ENCODE peak calls at places on chromosomes 4 and X, in four cellular contexts. Q is SJSA1, L is K562, D is tibial artery. M is an unnamed sample.

GRCh38 chr4:157221895-157222763 is 1.6 kb downstream of the GRIA2 start:
- DNase-seq in L (no peak), D (no peak), Q (no peak), M (no peak)

GRCh38 chr4:55069248-55069647 is 56.1 kb downstream of the KDR start:
- DNase-seq in Q (no peak), L (no peak), D (no peak), M (no peak)

GRCh38 chr4:37533286-37534033 is 152.7 kb downstream of the RELL1 start:
- DNase-seq in Q (no peak), D (no peak), L (no peak), M (no peak)

GRCh38 chrX:104913348-104913747 is 307.1 kb downstream of the TEX13A start:
- DNase-seq in D (no peak), Q (no peak), L (no peak), M (no peak)

GRCh38 chr4:77862478-77863216 is at the start of gene MRPL1:
- DNase-seq in Q (peak; percentile 92), L (peak; percentile 82), D (peak; percentile 89), M (peak; percentile 80)

GRCh38 chr4:19492611-19493010 is 759.1 kb upstream of the SLIT2 start:
- DNase-seq in Q (no peak), L (no peak), D (no peak), M (no peak)

GRCh38 chr4:3413675-3414420 is 27.9 kb upstream of the HGFAC start:
- DNase-seq in L (no peak), Q (no peak), D (no peak), M (no peak)

GRCh38 chr4:56909083-56909981 is 1.6 kb downstream of the REST start:
- DNase-seq in Q (peak; percentile 48), D (peak; percentile 54), L (no peak), M (peak; percentile 39)

GRCh38 chrX:112120737-112121136 is 38.2 kb upstream of the TRPC5 start:
- DNase-seq in D (no peak), L (no peak), Q (no peak), M (no peak)

GRCh38 chrX:119870626-119871131 is 854 bp downstream of the RNF113A start:
- DNase-seq in L (peak; percentile 27), D (peak; percentile 20), Q (no peak), M (no peak)

GRCh38 chr4:11597506-11597905 is 168.8 kb upstream of the HS3ST1 start:
- DNase-seq in L (no peak), Q (no peak), D (no peak), M (no peak)

GRCh38 chrX:39527045-39527444 is 570.7 kb downstream of the BCOR start:
- DNase-seq in D (no peak), Q (no peak), L (peak; percentile 19), M (no peak)

GRCh38 chrX:68792083-68792482 is 36.7 kb upstream of the EFNB1 start:
- DNase-seq in D (no peak), L (no peak), Q (no peak), M (no peak)

GRCh38 chr4:8281519-8282133 is 12.1 kb downstream of the HTRA3 start:
- DNase-seq in Q (no peak), L (no peak), D (peak; percentile 49), M (no peak)

GRCh38 chr4:15714616-15715015 is 11.8 kb downstream of the BST1 start:
- DNase-seq in Q (no peak), D (no peak), L (peak; percentile 24), M (no peak)

GRCh38 chr4:89056953-89057398 is at the start of gene FAM13A:
- DNase-seq in D (peak; percentile 90), L (peak; percentile 79), Q (peak; percentile 75), M (no peak)

GRCh38 chrX:10582945-10583344 is 37.4 kb downstream of the MID1 start:
- DNase-seq in D (no peak), Q (no peak), L (no peak), M (no peak)

GRCh38 chrX:106933538-106933961 is 13.3 kb downstream of the CLDN2 start:
- DNase-seq in D (peak; percentile 19), L (no peak), Q (no peak), M (no peak)

GRCh38 chr4:107423677-107424405 is 296.2 kb downstream of the PAPSS1 start:
- DNase-seq in Q (no peak), D (no peak), L (no peak), M (no peak)

GRCh38 chr4:26298198-26298950 is 22.4 kb upstream of the RBPJ start:
- DNase-seq in L (no peak), Q (no peak), D (no peak), M (no peak)

GRCh38 chr4:14333616-14334015 is 668.7 kb upstream of the CPEB2 start:
- DNase-seq in D (no peak), Q (no peak), L (no peak), M (no peak)

GRCh38 chr4:182881928-182882327 is 35.3 kb downstream of the DCTD start:
- DNase-seq in Q (no peak), L (no peak), D (no peak), M (no peak)

GRCh38 chr4:158020175-158020574 is 152.7 kb downstream of the GASK1B start:
- DNase-seq in D (peak; percentile 81), Q (no peak), L (no peak), M (no peak)

GRCh38 chrX:13891367-13892146 is 74.7 kb upstream of the GPM6B start:
- DNase-seq in Q (no peak), D (no peak), L (no peak), M (no peak)

GRCh38 chrX:17160971-17161370 is 214.0 kb upstream of the NHS start:
- DNase-seq in D (no peak), Q (no peak), L (no peak), M (no peak)
- H3K9me3 ChIP-seq in D (no peaks in the 10 kb centered on the region), Q (no peaks in the 10 kb centered on the region), L (no peaks in the 10 kb centered on the region), M (no peaks in the 10 kb centered on the region)

GRCh38 chr4:252065-252601 is 53.1 kb downstream of the ZNF732 start:
- DNase-seq in L (no peak), D (no peak), Q (no peak), M (no peak)
- H3K9me3 ChIP-seq in L (peaks cover 1% of the 10 kb centered on the region), D (peaks cover 10% of the 10 kb centered on the region), Q (no peaks in the 10 kb centered on the region), M (peaks cover 19% of the 10 kb centered on the region)

DNA sequence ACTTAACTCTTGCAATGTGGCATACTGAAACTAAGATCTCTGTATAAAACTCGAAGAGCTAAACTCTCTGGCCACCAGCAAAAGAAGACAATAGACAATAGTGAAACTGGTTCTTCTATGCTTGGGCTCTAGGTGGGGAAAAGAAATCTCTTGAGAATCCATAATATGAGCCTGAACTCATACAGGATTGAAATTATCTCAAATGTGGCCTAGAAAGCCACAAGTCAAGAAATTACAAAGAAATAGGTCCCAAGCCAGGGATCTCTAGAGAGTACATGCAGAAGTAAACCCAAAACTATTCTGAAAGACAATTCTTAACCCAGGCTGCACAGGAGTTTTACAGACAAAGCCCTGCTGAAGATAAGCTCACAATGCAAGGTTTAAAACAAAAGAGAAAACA is 127.4 kb downstream of the ANAPC10 start:
- DNase-seq in L (no peak), Q (no peak), D (no peak), M (no peak)
- H3K9me3 ChIP-seq in L (no peaks in the 10 kb centered on the region), Q (no peaks in the 10 kb centered on the region), D (no peaks in the 10 kb centered on the region), M (no peaks in the 10 kb centered on the region)

DNA sequence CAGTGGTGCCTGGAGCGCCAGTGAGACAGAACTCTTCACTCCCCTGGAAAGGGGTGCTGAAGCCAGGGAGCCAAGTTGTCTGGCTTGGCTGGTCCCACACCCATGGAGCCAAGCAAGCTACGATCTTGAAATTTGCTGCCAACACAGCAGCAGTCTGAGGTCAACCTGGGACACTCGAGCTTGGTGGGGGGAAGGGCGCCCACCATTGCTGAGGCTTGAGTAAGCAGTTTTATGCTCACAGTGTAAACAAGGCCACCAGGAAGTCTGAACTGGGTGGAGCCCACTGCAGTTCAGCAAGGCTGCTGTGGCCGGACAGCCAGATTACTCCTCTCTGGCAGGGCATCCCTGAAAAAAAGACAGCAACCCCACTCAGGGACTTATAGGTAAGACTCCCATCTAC is 149.5 kb downstream of the EDA2R start:
- DNase-seq in D (no peak), Q (peak; percentile 39), L (no peak), M (no peak)
- H3K9me3 ChIP-seq in D (no peaks in the 10 kb centered on the region), Q (no peaks in the 10 kb centered on the region), L (no peaks in the 10 kb centered on the region), M (no peaks in the 10 kb centered on the region)